ENCODE peak calls at places on chromosomes 4 and X, in five cellular contexts. S is head of caudate nucleus, H is posterior cingulate gyrus, M is SHP77, W is NCI-H524. K is an unnamed sample.

GRCh38 chr4:73080789-73081188 is 11.3 kb upstream of the COX18 start:
- DNase-seq in W (no peak), S (no peak), M (no peak), H (peak; percentile 34), K (no peak)

GRCh38 chrX:11381464-11381863 is 88.3 kb downstream of the AMELX start:
- DNase-seq in M (peak; percentile 0), H (no peak), W (peak; percentile 68), S (no peak), K (no peak)

GRCh38 chr4:26152051-26152450 is 168.8 kb upstream of the RBPJ start:
- DNase-seq in W (peak; percentile 85), S (no peak), M (peak; percentile 69), H (no peak), K (no peak)

GRCh38 chr4:164872481-164872880 is 4.5 kb upstream of the APELA start:
- DNase-seq in S (no peak), H (no peak), W (no peak), M (no peak), K (no peak)

GRCh38 chr4:61185288-61185687 is 14.8 kb upstream of the ADGRL3 start:
- DNase-seq in M (no peak), S (no peak), W (no peak), H (no peak), K (no peak)

GRCh38 chr4:151173751-151174325 is 74.4 kb downstream of the RPS3A start:
- DNase-seq in M (no peak), H (no peak), W (no peak), S (no peak), K (no peak)

GRCh38 chr4:5032825-5033224 is 13.6 kb upstream of the CYTL1 start:
- DNase-seq in S (no peak), W (no peak), H (no peak), M (no peak), K (no peak)

GRCh38 chrX:71543316-71543715 is 10.4 kb downstream of the OGT start:
- DNase-seq in H (no peak), S (no peak), M (no peak), W (peak; percentile 62), K (no peak)

GRCh38 chr4:184907216-184907615 is 81.4 kb upstream of the ACSL1 start:
- DNase-seq in M (no peak), W (no peak), H (no peak), S (no peak), K (no peak)

GRCh38 chr4:3466691-3467600 is 3.8 kb downstream of the DOK7 start:
- DNase-seq in M (no peak), S (no peak), W (no peak), H (no peak), K (no peak)

GRCh38 chrX:10769696-10770619 is 149.6 kb upstream of the MID1 start:
- DNase-seq in W (peak; percentile 78), S (no peak), H (no peak), M (peak; percentile 49), K (no peak)

GRCh38 chr4:142009751-142010150 is 373.4 kb downstream of the IL15 start:
- DNase-seq in S (no peak), W (no peak), H (no peak), M (no peak), K (no peak)

GRCh38 chr4:152106781-152107321 is 346.0 kb upstream of the GATB start:
- DNase-seq in H (no peak), W (peak; percentile 5), M (no peak), S (no peak), K (peak; percentile 66)

GRCh38 chrX:153628665-153629064 is 18.3 kb upstream of the DUSP9 start:
- DNase-seq in S (no peak), M (no peak), W (no peak), H (no peak), K (no peak)

GRCh38 chrX:30905325-30905724 is 16.3 kb upstream of the TAB3 start:
- DNase-seq in W (no peak), M (no peak), S (no peak), H (no peak), K (no peak)

GRCh38 chr4:165368114-165368513 is 10.7 kb upstream of the CPE start:
- DNase-seq in H (no peak), S (no peak), M (no peak), W (no peak), K (no peak)

GRCh38 chr4:10123227-10124101 is 6.9 kb upstream of the WDR1 start:
- DNase-seq in S (no peak), M (no peak), W (peak; percentile 10), H (no peak), K (no peak)

GRCh38 chr4:94472056-94472826 is 20.5 kb downstream of the PDLIM5 start:
- DNase-seq in W (no peak), M (peak; percentile 11), H (no peak), S (no peak), K (no peak)

GRCh38 chrX:48473718-48473990 is 2.3 kb upstream of the FTSJ1 start:
- DNase-seq in H (no peak), S (no peak), W (no peak), M (no peak), K (no peak)

GRCh38 chr4:77599378-77599777 is 6.2 kb upstream of the CXCL13 start:
- DNase-seq in S (no peak), M (peak; percentile 47), W (peak; percentile 5), H (no peak), K (no peak)